ENCODE peak calls at places on chromosomes 3 and 15, in four cellular contexts. S is ovary, V is adrenal gland, W is transverse colon. B is an unnamed sample.

GRCh38 chr3:331881-332280 is 135.3 kb downstream of the CHL1 start:
- DNase-seq in S (no peak), V (no peak), W (no peak), B (no peak)

GRCh38 chr3:133466531-133467386 is 66.9 kb downstream of the BFSP2 start:
- DNase-seq in S (no peak), V (no peak), W (no peak), B (no peak)

GRCh38 chr3:39350714-39351113 is 21.2 kb downstream of the CCR8 start:
- DNase-seq in S (no peak), V (no peak), W (peak), B (no peak)

GRCh38 chr15:39624806-39625205 is 43.9 kb downstream of the THBS1 start:
- DNase-seq in S (peak), V (peak), W (peak), B (peak)

GRCh38 chr15:42788725-42789124 is 51.8 kb upstream of the CDAN1 start:
- DNase-seq in S (no peak), V (no peak), W (no peak), B (no peak)

GRCh38 chr3:48039487-48040190 is 23.4 kb upstream of the MAP4 start:
- DNase-seq in S (no peak), V (no peak), W (no peak), B (peak)

GRCh38 chr3:399647-400046 is 203.1 kb downstream of the CHL1 start:
- DNase-seq in S (no peak), V (no peak), W (no peak), B (no peak)

GRCh38 chr15:79431636-79432344 is at the start of gene MINAR1:
- DNase-seq in S (no peak), V (peak), W (no peak), B (peak)

GRCh38 chr3:87088984-87089841 is 98.3 kb upstream of the VGLL3 start:
- DNase-seq in S (peak), V (peak), W (peak), B (peak)

GRCh38 chr3:97125902-97126499 is 311.6 kb downstream of the EPHA6 start:
- DNase-seq in S (peak), V (no peak), W (no peak), B (no peak)

GRCh38 chr15:101283931-101284330 is 6.6 kb upstream of the SELENOS start:
- DNase-seq in S (no peak), V (no peak), W (no peak), B (no peak)

DNA sequence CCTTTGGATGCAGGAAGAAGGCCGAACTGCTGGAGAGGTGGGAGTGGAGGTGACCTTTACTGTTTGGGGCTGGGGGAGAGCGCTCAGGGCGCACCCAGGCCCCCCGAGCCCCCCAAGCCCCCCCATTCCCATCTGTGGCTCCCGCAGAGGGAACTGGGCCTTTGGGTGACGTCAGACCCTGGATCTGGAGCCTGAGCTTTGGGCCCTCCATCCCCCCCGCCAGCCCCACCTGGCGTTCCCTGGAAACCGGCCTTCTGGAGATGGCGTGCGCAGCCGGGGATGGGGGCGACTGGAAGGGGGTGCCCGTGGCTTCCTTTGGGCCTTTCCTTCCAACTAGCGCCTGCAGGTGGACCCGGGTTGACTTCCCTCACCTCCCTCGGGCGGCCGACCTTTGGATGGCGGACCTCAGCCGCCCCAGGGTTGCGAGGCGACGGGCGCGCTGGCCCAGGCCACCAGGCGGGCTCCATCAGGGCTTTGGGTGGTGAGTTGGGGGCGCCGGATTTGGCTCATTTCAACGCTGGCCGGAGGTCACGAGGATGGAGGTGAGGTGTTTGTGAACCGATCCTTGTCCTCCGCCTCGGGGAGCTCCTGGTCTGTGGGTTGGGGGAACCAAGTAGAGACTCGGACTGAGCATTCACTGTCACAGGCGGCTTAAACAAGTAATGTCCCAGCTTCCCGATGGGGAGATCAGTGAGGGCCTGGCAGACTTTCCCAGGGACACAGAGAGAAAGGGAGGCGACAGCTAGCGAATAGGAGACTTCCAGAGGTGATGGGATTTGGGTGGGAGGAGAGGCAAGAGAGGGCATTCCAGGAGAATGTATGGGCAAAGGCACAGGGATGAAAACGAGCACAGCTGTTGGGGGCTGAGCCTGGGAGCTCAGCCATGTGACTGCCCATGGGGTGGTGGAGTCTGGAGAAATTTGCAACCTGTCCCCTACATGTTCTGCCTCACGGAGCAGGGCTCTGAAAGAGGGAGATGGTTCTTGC is 709 bp downstream of the SCAMP5 start:
- DNase-seq in S (peak), V (peak), W (peak), B (no peak)
- H3K4me3 ChIP-seq in S (peak), V (no peak), W (peak), B (peak)

GRCh38 chr3:194967126-194968117 is 281.7 kb downstream of the FAM43A start:
- DNase-seq in S (no peak), V (no peak), W (no peak), B (peak)
- TF ChIP-seq CTCF in S (no peak), V (no peak), W (no peak), B (peak)

DNA sequence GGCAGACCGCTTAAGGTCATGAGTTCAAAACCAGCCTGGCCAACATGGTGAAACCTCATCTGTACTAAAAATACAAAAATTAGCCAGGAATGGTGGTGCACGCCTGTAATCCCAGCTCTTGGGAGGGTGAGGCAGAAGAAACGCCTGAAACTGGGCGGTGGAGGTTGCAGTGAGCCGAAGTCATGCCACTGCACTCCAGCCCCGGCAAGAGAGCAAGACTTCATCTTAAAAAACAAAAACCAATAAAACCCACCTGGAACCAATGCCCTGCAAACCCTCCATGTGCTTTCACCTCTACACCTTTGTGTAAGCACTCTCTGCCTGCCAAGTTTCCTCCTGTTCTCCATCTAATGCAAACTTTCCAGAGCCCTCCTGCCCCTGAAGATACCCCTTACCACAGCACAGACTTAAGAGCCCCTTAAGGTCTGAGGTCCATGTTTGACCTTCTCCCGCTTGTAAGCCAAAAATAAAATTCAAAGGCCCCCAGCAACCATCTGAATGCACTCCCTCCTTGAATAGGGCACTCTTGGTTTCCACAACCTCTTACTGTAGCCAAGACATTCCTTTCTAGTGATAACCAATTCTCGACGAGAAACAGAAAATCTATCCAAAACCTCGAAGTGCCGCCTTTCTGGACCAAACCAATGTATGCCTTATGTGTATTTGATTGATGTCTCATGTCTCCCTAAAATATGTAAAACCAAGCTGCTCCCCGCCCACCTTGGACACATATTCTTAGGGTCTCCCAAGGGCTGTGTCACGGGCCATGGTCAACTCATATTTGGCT is 3.0 kb downstream of the RPL32 start:
- DNase-seq in S (no peak), V (no peak), W (no peak), B (peak)
- H3K4me3 ChIP-seq in S (no peak), V (no peak), W (no peak), B (peak)

GRCh38 chr3:170128977-170129431 is 52.5 kb downstream of the PHC3 start:
- DNase-seq in S (no peak), V (no peak), W (no peak), B (peak)
- TF ChIP-seq CTCF in S (no peak), V (no peak), W (no peak), B (no peak)

GRCh38 chr3:158103956-158104338 is 2.3 kb downstream of the SHOX2 start:
- DNase-seq in S (no peak), V (no peak), W (no peak), B (peak)

GRCh38 chr3:158102219-158102612 is 4.0 kb downstream of the SHOX2 start:
- DNase-seq in S (no peak), V (no peak), W (no peak), B (no peak)

GRCh38 chr3:158103131-158103955 is 2.9 kb downstream of the SHOX2 start:
- DNase-seq in S (no peak), V (no peak), W (peak), B (peak)

GRCh38 chr3:158101330-158102218 is 4.6 kb downstream of the SHOX2 start:
- DNase-seq in S (no peak), V (no peak), W (no peak), B (no peak)

GRCh38 chr3:158102660-158103085 is 3.5 kb downstream of the SHOX2 start:
- DNase-seq in S (no peak), V (no peak), W (no peak), B (peak)
- H3K4me3 ChIP-seq in S (no peak), V (no peak), W (no peak), B (peak)

GRCh38 chr15:70236306-70237103 is 138.8 kb upstream of the TLE3 start:
- DNase-seq in S (no peak), V (no peak), W (no peak), B (peak)
- TF ChIP-seq CTCF in S (no peak), V (no peak), W (no peak), B (peak)

GRCh38 chr15:89761929-89762328 is 10.9 kb upstream of the MESP1 start:
- DNase-seq in S (no peak), V (no peak), W (peak), B (no peak)
- H3K4me3 ChIP-seq in S (no peak), V (no peak), W (no peak), B (no peak)